ENCODE peak calls at places on chromosomes 12 and 14, in eight cellular contexts. T, W, L, D, H, U, F and R are unnamed samples.

GRCh38 chr12:68483592-68484373 is 126.9 kb upstream of the RAP1B start:
- DNase-seq in T (no peak), W (no peak), L (no peak), D (peak), H (no peak), U (no peak), F (peak), R (no peak)

GRCh38 chr14:39946796-39947195 is 514.6 kb upstream of the FBXO33 start:
- DNase-seq in T (no peak), W (no peak), L (no peak), D (peak), H (no peak), U (no peak), F (no peak), R (no peak)

GRCh38 chr12:94575645-94576393 is 74.5 kb downstream of the TMCC3 start:
- DNase-seq in T (peak), W (no peak), L (no peak), D (no peak), H (no peak), U (no peak), F (no peak), R (no peak)

GRCh38 chr12:109741970-109742372 is 28.3 kb downstream of the FAM222A start:
- DNase-seq in T (peak), W (no peak), L (no peak), D (no peak), H (no peak), U (no peak), F (no peak), R (no peak)

GRCh38 chr14:58171090-58171489 is 19.1 kb upstream of the ARMH4 start:
- DNase-seq in T (peak), W (no peak), L (peak), D (peak), H (peak), U (peak), F (peak), R (peak)

GRCh38 chr12:93990832-93991748 is 157.3 kb upstream of the PLXNC1 start:
- DNase-seq in T (peak), W (no peak), L (no peak), D (peak), H (peak), U (no peak), F (peak), R (no peak)

GRCh38 chr12:113955109-113955970 is 10.8 kb downstream of the RBM19 start:
- DNase-seq in T (no peak), W (no peak), L (no peak), D (peak), H (no peak), U (peak), F (no peak), R (peak)

GRCh38 chr14:22841311-22841710 is 4.9 kb downstream of the MMP14 start:
- DNase-seq in T (no peak), W (no peak), L (no peak), D (no peak), H (no peak), U (no peak), F (no peak), R (no peak)

GRCh38 chr12:63898764-63899337 is 54.4 kb downstream of the SRGAP1 start:
- DNase-seq in T (no peak), W (no peak), L (no peak), D (no peak), H (no peak), U (no peak), F (no peak), R (no peak)

GRCh38 chr14:71856199-71856919 is 75.9 kb upstream of the RGS6 start:
- DNase-seq in T (no peak), W (no peak), L (no peak), D (no peak), H (no peak), U (no peak), F (no peak), R (no peak)

GRCh38 chr14:91241848-91242247 is 2.7 kb downstream of the GPR68 start:
- DNase-seq in T (no peak), W (no peak), L (no peak), D (no peak), H (no peak), U (no peak), F (no peak), R (no peak)

GRCh38 chr12:14723763-14724162 is 27.4 kb upstream of the GUCY2C start:
- DNase-seq in T (peak), W (no peak), L (peak), D (peak), H (peak), U (peak), F (peak), R (peak)

GRCh38 chr12:457676-458075 is 2.1 kb upstream of the B4GALNT3 start:
- DNase-seq in T (no peak), W (no peak), L (no peak), D (no peak), H (no peak), U (no peak), F (peak), R (no peak)

GRCh38 chr14:103118019-103118662 is 5.1 kb upstream of the TNFAIP2 start:
- DNase-seq in T (peak), W (no peak), L (no peak), D (peak), H (no peak), U (no peak), F (peak), R (peak)

GRCh38 chr14:49481099-49481498 is 105.1 kb downstream of the RPS29 start:
- DNase-seq in T (no peak), W (no peak), L (no peak), D (no peak), H (no peak), U (no peak), F (no peak), R (no peak)

GRCh38 chr12:23662966-23663365 is 286.5 kb downstream of the SOX5 start:
- DNase-seq in T (no peak), W (no peak), L (no peak), D (no peak), H (no peak), U (no peak), F (no peak), R (no peak)

GRCh38 chr12:132445884-132446471 is 44.0 kb upstream of the FBRSL1 start:
- DNase-seq in T (peak), W (peak), L (no peak), D (peak), H (peak), U (peak), F (no peak), R (peak)

GRCh38 chr14:77372304-77372841 is 4.5 kb downstream of the TMED8 start:
- DNase-seq in T (no peak), W (no peak), L (no peak), D (peak), H (no peak), U (no peak), F (peak), R (no peak)

GRCh38 chr14:71454513-71455332 is 477.5 kb upstream of the RGS6 start:
- DNase-seq in T (no peak), W (no peak), L (no peak), D (no peak), H (no peak), U (peak), F (no peak), R (no peak)

GRCh38 chr12:132623072-132623869 is 4.7 kb downstream of the P2RX2 start:
- DNase-seq in T (no peak), W (no peak), L (no peak), D (no peak), H (no peak), U (peak), F (no peak), R (no peak)

GRCh38 chr14:106665814-106666213 is 1139.4 kb downstream of the TMEM121 start:
- DNase-seq in T (no peak), W (no peak), L (no peak), D (no peak), H (no peak), U (no peak), F (no peak), R (no peak)

GRCh38 chr12:52349196-52349595 is 18.1 kb downstream of the KRT85 start:
- DNase-seq in T (no peak), W (no peak), L (no peak), D (peak), H (no peak), U (no peak), F (peak), R (no peak)

GRCh38 chr12:114682920-114683708 is 861 bp downstream of the TBX3 start:
- DNase-seq in T (peak), W (no peak), L (no peak), D (no peak), H (no peak), U (no peak), F (peak), R (peak)

GRCh38 chr14:50001146-50001998 is 108.5 kb downstream of the ARF6 start:
- DNase-seq in T (no peak), W (no peak), L (no peak), D (peak), H (no peak), U (peak), F (peak), R (peak)

GRCh38 chr12:98156697-98157096 is 358.7 kb upstream of the TMPO start:
- DNase-seq in T (no peak), W (no peak), L (no peak), D (no peak), H (no peak), U (no peak), F (no peak), R (no peak)